ENCODE peak calls at places on chromosomes 3 and 15, in six cellular contexts. H is dorsolateral prefrontal cortex; V is fibroblast of the conjunctiva; L is stimulated activated CD4-positive, alpha-beta T cell treated with anti-CD3 and anti-CD28 coated beads, Interleukin-15, amount 100 ng/mL, for 1 hour; X is iris pigment epithelial cell; M is effector CD4-positive, alpha-beta T cell. U is an unnamed sample.
A peak's percentile ranks its signal among the peaks of the same experiment; 100 is the strongest.

GRCh38 chr3:21020681-21021080 is 730.3 kb downstream of the ZNF385D start:
- DNase-seq in H (no peak), V (no peak), L (no peak), X (peak; percentile 6), M (no peak), U (no peak)

GRCh38 chr3:194748229-194748628 is 62.5 kb downstream of the FAM43A start:
- DNase-seq in H (no peak), V (no peak), L (no peak), X (no peak), M (no peak), U (no peak)

GRCh38 chr3:65194044-65194714 is 506.4 kb upstream of the ADAMTS9 start:
- DNase-seq in H (no peak), V (no peak), L (no peak), X (no peak), M (no peak), U (no peak)

GRCh38 chr3:120791958-120792357 is 49.4 kb downstream of the GTF2E1 start:
- DNase-seq in H (no peak), V (no peak), L (no peak), X (peak; percentile 57), M (no peak), U (no peak)

GRCh38 chr15:88745075-88745474 is 58.2 kb upstream of the ACAN start:
- DNase-seq in H (no peak), V (no peak), L (no peak), X (peak; percentile 21), M (no peak), U (no peak)

GRCh38 chr3:23761440-23761896 is 44.3 kb upstream of the UBE2E1 start:
- DNase-seq in H (no peak), V (no peak), L (no peak), X (peak; percentile 69), M (no peak), U (no peak)

GRCh38 chr3:150104564-150104963 is 133.9 kb upstream of the PFN2 start:
- DNase-seq in H (no peak), V (no peak), L (no peak), X (no peak), M (no peak), U (no peak)

GRCh38 chr3:39280569-39280968 is 733 bp upstream of the CX3CR1 start:
- DNase-seq in H (no peak), V (no peak), L (no peak), X (no peak), M (no peak), U (no peak)

GRCh38 chr3:150096700-150097587 is 126.2 kb upstream of the PFN2 start:
- DNase-seq in H (no peak), V (no peak), L (no peak), X (no peak), M (no peak), U (no peak)

U was measured in head of caudate nucleus.